ENCODE peak calls at places on chromosomes 3 and 15, in ten cellular contexts. One of them, this sample, is unnamed.

GRCh38 chr15:69719527-69719926 is 266.9 kb downstream of the RPLP1 start:
- DNase-seq in cardiac fibroblast: peak; percentile 29
- DNase-seq in foreskin fibroblast: no peak
- DNase-seq in PC-9: no peak
- DNase-seq in mesothelial cell of epicardium: no peak
- DNase-seq in choroid plexus epithelial cell: no peak
- DNase-seq in WTC11: no peak
- DNase-seq in adrenal gland: peak; percentile 54
- DNase-seq in progenitor cell of endocrine pancreas: no peak
- DNase-seq in H9: no peak
- DNase-seq in this sample: no peak

GRCh38 chr3:134647902-134648760 is 2.7 kb downstream of the KY start:
- DNase-seq in cardiac fibroblast: no peak
- DNase-seq in foreskin fibroblast: no peak
- DNase-seq in PC-9: no peak
- DNase-seq in mesothelial cell of epicardium: no peak
- DNase-seq in choroid plexus epithelial cell: no peak
- DNase-seq in WTC11: no peak
- DNase-seq in adrenal gland: peak; percentile 56
- DNase-seq in progenitor cell of endocrine pancreas: peak; percentile 8
- DNase-seq in H9: peak; percentile 20
- DNase-seq in this sample: no peak

GRCh38 chr15:99239545-99240198 is 9.7 kb downstream of the TTC23 start:
- DNase-seq in cardiac fibroblast: no peak
- DNase-seq in foreskin fibroblast: no peak
- DNase-seq in PC-9: no peak
- DNase-seq in mesothelial cell of epicardium: no peak
- DNase-seq in choroid plexus epithelial cell: peak; percentile 43
- DNase-seq in WTC11: no peak
- DNase-seq in adrenal gland: no peak
- DNase-seq in progenitor cell of endocrine pancreas: no peak
- DNase-seq in H9: no peak
- DNase-seq in this sample: no peak

GRCh38 chr3:189233225-189233858 is 61.6 kb downstream of the TPRG1 start:
- DNase-seq in cardiac fibroblast: peak; percentile 78
- DNase-seq in foreskin fibroblast: peak; percentile 44
- DNase-seq in PC-9: peak; percentile 74
- DNase-seq in mesothelial cell of epicardium: no peak
- DNase-seq in choroid plexus epithelial cell: peak; percentile 82
- DNase-seq in WTC11: peak; percentile 59
- DNase-seq in adrenal gland: peak; percentile 87
- DNase-seq in progenitor cell of endocrine pancreas: peak; percentile 24
- DNase-seq in H9: peak; percentile 69
- DNase-seq in this sample: peak; percentile 34

GRCh38 chr15:67064607-67065530 is 533 bp upstream of the SMAD3 start:
- DNase-seq in cardiac fibroblast: no peak
- DNase-seq in foreskin fibroblast: no peak
- DNase-seq in PC-9: no peak
- DNase-seq in mesothelial cell of epicardium: peak; percentile 46
- DNase-seq in choroid plexus epithelial cell: no peak
- DNase-seq in WTC11: peak; percentile 76
- DNase-seq in adrenal gland: peak; percentile 63
- DNase-seq in progenitor cell of endocrine pancreas: peak; percentile 56
- DNase-seq in H9: peak; percentile 68
- DNase-seq in this sample: no peak

GRCh38 chr3:133944181-133944580 is 48.5 kb upstream of the RAB6B start:
- DNase-seq in cardiac fibroblast: peak; percentile 29
- DNase-seq in foreskin fibroblast: peak; percentile 33
- DNase-seq in PC-9: no peak
- DNase-seq in mesothelial cell of epicardium: no peak
- DNase-seq in choroid plexus epithelial cell: peak; percentile 51
- DNase-seq in WTC11: no peak
- DNase-seq in adrenal gland: no peak
- DNase-seq in progenitor cell of endocrine pancreas: no peak
- DNase-seq in H9: no peak
- DNase-seq in this sample: no peak

GRCh38 chr15:69885182-69886041 is 212.3 kb downstream of the TLE3 start:
- DNase-seq in cardiac fibroblast: peak; percentile 66
- DNase-seq in foreskin fibroblast: no peak
- DNase-seq in PC-9: no peak
- DNase-seq in mesothelial cell of epicardium: no peak
- DNase-seq in choroid plexus epithelial cell: peak; percentile 16
- DNase-seq in WTC11: no peak
- DNase-seq in adrenal gland: no peak
- DNase-seq in progenitor cell of endocrine pancreas: no peak
- DNase-seq in H9: no peak
- DNase-seq in this sample: no peak

GRCh38 chr15:94722025-94722636 is 490.8 kb downstream of the MCTP2 start:
- DNase-seq in cardiac fibroblast: no peak
- DNase-seq in foreskin fibroblast: no peak
- DNase-seq in PC-9: no peak
- DNase-seq in mesothelial cell of epicardium: no peak
- DNase-seq in choroid plexus epithelial cell: no peak
- DNase-seq in WTC11: no peak
- DNase-seq in adrenal gland: no peak
- DNase-seq in progenitor cell of endocrine pancreas: no peak
- DNase-seq in H9: no peak
- DNase-seq in this sample: no peak

GRCh38 chr3:181703701-181704420 is 7.9 kb upstream of the SOX2 start:
- DNase-seq in cardiac fibroblast: no peak
- DNase-seq in foreskin fibroblast: no peak
- DNase-seq in PC-9: no peak
- DNase-seq in mesothelial cell of epicardium: no peak
- DNase-seq in choroid plexus epithelial cell: no peak
- DNase-seq in WTC11: no peak
- DNase-seq in adrenal gland: no peak
- DNase-seq in progenitor cell of endocrine pancreas: no peak
- DNase-seq in H9: peak; percentile 56
- DNase-seq in this sample: no peak

GRCh38 chr3:193590088-193590856 is 2.7 kb upstream of the OPA1 start:
- DNase-seq in cardiac fibroblast: peak; percentile 45
- DNase-seq in foreskin fibroblast: no peak
- DNase-seq in PC-9: peak; percentile 71
- DNase-seq in mesothelial cell of epicardium: no peak
- DNase-seq in choroid plexus epithelial cell: peak; percentile 76
- DNase-seq in WTC11: no peak
- DNase-seq in adrenal gland: no peak
- DNase-seq in progenitor cell of endocrine pancreas: no peak
- DNase-seq in H9: no peak
- DNase-seq in this sample: no peak

GRCh38 chr3:100006570-100007271 is 107.6 kb downstream of the FILIP1L start:
- DNase-seq in cardiac fibroblast: peak; percentile 67
- DNase-seq in foreskin fibroblast: no peak
- DNase-seq in PC-9: no peak
- DNase-seq in mesothelial cell of epicardium: no peak
- DNase-seq in choroid plexus epithelial cell: peak; percentile 75
- DNase-seq in WTC11: no peak
- DNase-seq in adrenal gland: no peak
- DNase-seq in progenitor cell of endocrine pancreas: no peak
- DNase-seq in H9: no peak
- DNase-seq in this sample: peak; percentile 24
- TF ChIP-seq CTCF in cardiac fibroblast: no peak
- TF ChIP-seq CTCF in foreskin fibroblast: peak; percentile 22
- TF ChIP-seq CTCF in PC-9: no peak
- TF ChIP-seq CTCF in mesothelial cell of epicardium: no peak
- TF ChIP-seq CTCF in choroid plexus epithelial cell: peak; percentile 42
- TF ChIP-seq CTCF in WTC11: no peak
- TF ChIP-seq CTCF in adrenal gland: peak; percentile 17
- TF ChIP-seq CTCF in progenitor cell of endocrine pancreas: no peak
- TF ChIP-seq CTCF in H9: no peak
- TF ChIP-seq CTCF in this sample: peak; percentile 14

GRCh38 chr15:35137175-35137574 is 52.1 kb upstream of the NANOGP8 start:
- DNase-seq in cardiac fibroblast: no peak
- DNase-seq in foreskin fibroblast: no peak
- DNase-seq in PC-9: no peak
- DNase-seq in mesothelial cell of epicardium: no peak
- DNase-seq in choroid plexus epithelial cell: no peak
- DNase-seq in WTC11: no peak
- DNase-seq in adrenal gland: no peak
- DNase-seq in progenitor cell of endocrine pancreas: no peak
- DNase-seq in H9: no peak
- DNase-seq in this sample: no peak
- TF ChIP-seq CTCF in cardiac fibroblast: no peak
- TF ChIP-seq CTCF in foreskin fibroblast: no peak
- TF ChIP-seq CTCF in PC-9: no peak
- TF ChIP-seq CTCF in mesothelial cell of epicardium: no peak
- TF ChIP-seq CTCF in choroid plexus epithelial cell: no peak
- TF ChIP-seq CTCF in WTC11: no peak
- TF ChIP-seq CTCF in adrenal gland: no peak
- TF ChIP-seq CTCF in progenitor cell of endocrine pancreas: no peak
- TF ChIP-seq CTCF in H9: no peak
- TF ChIP-seq CTCF in this sample: no peak

DNA sequence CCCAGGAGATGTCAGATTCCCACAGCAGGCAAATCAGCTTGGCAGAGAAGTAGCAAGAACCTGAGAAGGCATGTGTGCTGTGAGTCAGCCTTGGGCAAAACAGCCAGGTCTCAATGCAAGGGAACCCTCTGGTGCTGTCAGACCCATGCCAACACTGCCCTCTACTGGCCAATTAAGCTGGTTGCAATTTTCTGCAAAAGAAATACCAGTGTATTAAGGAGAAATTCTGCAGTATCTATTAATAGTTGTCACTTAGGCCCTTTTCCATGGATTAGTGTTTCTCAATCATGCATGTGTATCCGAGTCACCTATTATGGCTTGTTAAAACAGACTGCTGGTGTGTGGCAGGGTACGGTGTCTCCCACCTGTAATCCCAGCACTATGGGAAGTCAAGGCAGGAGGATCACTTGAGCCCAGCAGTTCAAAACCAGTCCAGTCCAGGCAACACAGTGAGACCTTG is 26.2 kb downstream of the MAP4 start:
- DNase-seq in cardiac fibroblast: peak; percentile 96
- DNase-seq in foreskin fibroblast: peak; percentile 90
- DNase-seq in PC-9: peak; percentile 69
- DNase-seq in mesothelial cell of epicardium: peak; percentile 51
- DNase-seq in choroid plexus epithelial cell: peak; percentile 98
- DNase-seq in WTC11: peak; percentile 67
- DNase-seq in adrenal gland: peak; percentile 93
- DNase-seq in progenitor cell of endocrine pancreas: peak; percentile 51
- DNase-seq in H9: peak; percentile 76
- DNase-seq in this sample: peak; percentile 85
- TF ChIP-seq CTCF in cardiac fibroblast: peak; percentile 85
- TF ChIP-seq CTCF in foreskin fibroblast: peak; percentile 85
- TF ChIP-seq CTCF in PC-9: peak; percentile 84
- TF ChIP-seq CTCF in mesothelial cell of epicardium: peak; percentile 90
- TF ChIP-seq CTCF in choroid plexus epithelial cell: peak; percentile 90
- TF ChIP-seq CTCF in WTC11: peak; percentile 94
- TF ChIP-seq CTCF in adrenal gland: peak; percentile 94
- TF ChIP-seq CTCF in progenitor cell of endocrine pancreas: peak; percentile 94
- TF ChIP-seq CTCF in H9: peak; percentile 97
- TF ChIP-seq CTCF in this sample: peak; percentile 83

DNA sequence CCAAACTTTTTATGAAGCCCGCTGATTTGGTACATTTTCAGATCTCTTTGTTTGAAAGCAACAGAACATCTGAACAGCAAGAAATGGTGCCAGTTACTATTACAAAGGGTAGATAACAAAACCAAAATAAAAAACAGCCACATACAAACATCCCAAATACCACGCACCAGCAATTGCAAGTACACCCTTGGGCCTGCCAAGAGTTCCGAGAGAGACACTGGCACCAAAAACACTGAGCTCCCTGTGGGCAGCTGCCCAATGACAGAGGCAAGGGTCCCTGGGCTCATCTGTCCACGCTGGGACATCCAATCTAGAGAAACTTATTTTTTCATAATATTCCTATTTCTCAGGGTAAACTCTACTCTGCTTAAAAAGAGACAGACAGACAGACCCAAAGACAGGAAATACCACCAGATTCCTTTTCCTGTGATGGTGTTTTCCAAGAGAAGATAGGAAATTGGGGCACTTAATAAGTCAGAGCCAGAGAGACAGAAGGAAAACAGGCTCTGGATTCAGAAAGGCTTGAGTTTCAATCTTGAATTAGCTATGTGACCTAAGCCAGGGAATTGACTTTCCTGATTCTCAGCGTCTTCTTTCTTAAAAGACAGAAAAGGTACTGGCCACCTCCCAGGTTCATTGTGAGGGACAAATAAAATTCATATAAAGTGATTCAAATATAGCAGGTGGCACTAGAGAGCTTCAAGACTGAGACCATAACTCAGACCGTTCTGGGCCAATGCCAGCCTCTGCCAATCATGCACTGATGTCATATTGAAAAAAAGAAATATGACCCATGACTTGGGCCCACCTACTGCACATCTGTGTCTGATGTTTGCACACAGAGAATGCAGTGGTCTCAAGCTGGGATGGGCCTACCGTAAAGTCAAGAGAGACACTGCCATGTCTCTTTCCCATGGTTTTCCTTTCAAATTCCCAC is 61.3 kb downstream of the FOXP1 start:
- DNase-seq in cardiac fibroblast: peak; percentile 15
- DNase-seq in foreskin fibroblast: no peak
- DNase-seq in PC-9: no peak
- DNase-seq in mesothelial cell of epicardium: no peak
- DNase-seq in choroid plexus epithelial cell: no peak
- DNase-seq in WTC11: no peak
- DNase-seq in adrenal gland: no peak
- DNase-seq in progenitor cell of endocrine pancreas: no peak
- DNase-seq in H9: no peak
- DNase-seq in this sample: no peak
- TF ChIP-seq CTCF in cardiac fibroblast: no peak
- TF ChIP-seq CTCF in foreskin fibroblast: no peak
- TF ChIP-seq CTCF in PC-9: no peak
- TF ChIP-seq CTCF in mesothelial cell of epicardium: no peak
- TF ChIP-seq CTCF in choroid plexus epithelial cell: no peak
- TF ChIP-seq CTCF in WTC11: no peak
- TF ChIP-seq CTCF in adrenal gland: no peak
- TF ChIP-seq CTCF in progenitor cell of endocrine pancreas: no peak
- TF ChIP-seq CTCF in H9: no peak
- TF ChIP-seq CTCF in this sample: no peak

GRCh38 chr3:69309810-69310209 is 76.1 kb downstream of the FRMD4B start:
- DNase-seq in cardiac fibroblast: peak; percentile 57
- DNase-seq in foreskin fibroblast: no peak
- DNase-seq in PC-9: no peak
- DNase-seq in mesothelial cell of epicardium: no peak
- DNase-seq in choroid plexus epithelial cell: peak; percentile 75
- DNase-seq in WTC11: no peak
- DNase-seq in adrenal gland: no peak
- DNase-seq in progenitor cell of endocrine pancreas: no peak
- DNase-seq in H9: no peak
- DNase-seq in this sample: no peak
- TF ChIP-seq CTCF in cardiac fibroblast: peak; percentile 69
- TF ChIP-seq CTCF in foreskin fibroblast: peak; percentile 55
- TF ChIP-seq CTCF in PC-9: no peak
- TF ChIP-seq CTCF in mesothelial cell of epicardium: peak; percentile 38
- TF ChIP-seq CTCF in choroid plexus epithelial cell: peak; percentile 79
- TF ChIP-seq CTCF in WTC11: no peak
- TF ChIP-seq CTCF in adrenal gland: peak; percentile 34
- TF ChIP-seq CTCF in progenitor cell of endocrine pancreas: peak; percentile 59
- TF ChIP-seq CTCF in H9: peak; percentile 65
- TF ChIP-seq CTCF in this sample: peak; percentile 32